ENCODE peak calls at places on chromosomes 4 and X, in eight cellular contexts. D, E, H, U, Q, P, M and B are unnamed samples.

GRCh38 chrX:54786972-54787371 is 11.1 kb downstream of the ITIH6 start:
- DNase-seq in Q (no peak), D (no peak), E (no peak), P (no peak), U (peak; percentile 55), M (peak; percentile 1), H (no peak), B (no peak)

GRCh38 chrX:22165732-22166457 is 106.8 kb upstream of the CBLL2 start:
- DNase-seq in D (no peak), E (no peak), H (no peak), U (no peak), Q (no peak), M (peak; percentile 26), P (no peak), B (no peak)

GRCh38 chrX:6228720-6229119 is at the start of gene NLGN4X:
- DNase-seq in M (no peak), U (no peak), P (no peak), D (no peak), E (no peak), H (no peak), Q (no peak), B (no peak)

GRCh38 chr4:78561677-78562076 is 10.1 kb downstream of the ANXA3 start:
- DNase-seq in M (peak; percentile 39), D (no peak), Q (no peak), H (no peak), P (no peak), U (no peak), E (no peak), B (no peak)

GRCh38 chr4:2354127-2354526 is 64.3 kb downstream of the ZFYVE28 start:
- DNase-seq in H (no peak), M (peak; percentile 18), P (no peak), E (no peak), D (no peak), U (no peak), Q (no peak), B (no peak)

GRCh38 chr4:147940144-147940543 is 208.3 kb downstream of the ARHGAP10 start:
- DNase-seq in H (no peak), D (no peak), M (no peak), E (no peak), P (no peak), U (no peak), Q (no peak), B (no peak)

GRCh38 chrX:148270499-148270898 is 229.9 kb upstream of the AFF2 start:
- DNase-seq in Q (no peak), E (no peak), D (no peak), M (no peak), H (no peak), U (no peak), P (no peak), B (no peak)

GRCh38 chrX:16666541-16666940 is 16.6 kb downstream of the S100G start:
- DNase-seq in P (no peak), Q (no peak), H (no peak), M (peak; percentile 58), E (no peak), D (no peak), U (no peak), B (no peak)

GRCh38 chr4:100880012-100880411 is 362.2 kb upstream of the EMCN start:
- DNase-seq in D (no peak), E (no peak), M (no peak), U (no peak), P (no peak), Q (no peak), H (no peak), B (no peak)

GRCh38 chr4:187478292-187479205 is 517.0 kb upstream of the ZFP42 start:
- DNase-seq in U (peak; percentile 3), E (no peak), H (no peak), D (no peak), P (no peak), M (peak; percentile 65), Q (no peak), B (no peak)

GRCh38 chrX:33330798-33331197 is 119.4 kb upstream of the DMD start:
- DNase-seq in U (no peak), M (peak; percentile 49), P (no peak), E (no peak), Q (no peak), H (no peak), D (no peak), B (no peak)

GRCh38 chr4:147709999-147710398 is 21.9 kb upstream of the ARHGAP10 start:
- DNase-seq in M (peak; percentile 50), Q (no peak), H (no peak), E (no peak), P (no peak), D (no peak), U (no peak), B (no peak)

GRCh38 chr4:71564775-71565174 is 219.1 kb downstream of the GC start:
- DNase-seq in D (no peak), E (no peak), P (no peak), H (no peak), Q (no peak), U (no peak), M (no peak), B (no peak)

GRCh38 chr4:153464068-153464467 is 2.1 kb upstream of the TMEM131L start:
- DNase-seq in U (no peak), D (no peak), M (peak; percentile 21), P (no peak), Q (no peak), E (no peak), H (no peak), B (no peak)

GRCh38 chrX:34734383-34734782 is 77.3 kb upstream of the TMEM47 start:
- DNase-seq in M (peak; percentile 27), D (no peak), Q (no peak), P (no peak), H (no peak), U (no peak), E (no peak), B (no peak)

GRCh38 chr4:159267940-159268327 is 165.1 kb downstream of the RAPGEF2 start:
- DNase-seq in D (no peak), U (no peak), H (no peak), E (no peak), P (no peak), Q (no peak), M (peak; percentile 64), B (no peak)

GRCh38 chr4:56321246-56321645 is 66.0 kb downstream of the AASDH start:
- DNase-seq in M (peak; percentile 15), P (no peak), E (no peak), D (no peak), U (no peak), Q (no peak), H (no peak), B (no peak)